ENCODE peak calls at places on chromosomes 1 and 21, in seven cellular contexts. Q is hepatocyte; O is PC-3; K is pancreas; S is heart right ventricle; M is CD4-positive, CD25-positive, alpha-beta regulatory T cell; Z is tibial nerve. T is an unnamed sample.

GRCh38 chr1:214493126-214493796 is 58.1 kb downstream of the PTPN14 start:
- DNase-seq in Q (no peak), O (no peak), K (no peak), S (no peak), M (no peak), Z (no peak), T (no peak)

GRCh38 chr1:235015291-235015990 is 113.2 kb downstream of the TOMM20 start:
- DNase-seq in Q (no peak), O (no peak), K (no peak), S (no peak), M (peak; percentile 50), Z (no peak), T (no peak)

GRCh38 chr1:21564521-21565095 is 55.4 kb downstream of the ALPL start:
- DNase-seq in Q (no peak), O (peak; percentile 4), K (no peak), S (no peak), M (no peak), Z (no peak), T (no peak)

GRCh38 chr1:178528963-178529355 is 16.1 kb downstream of the TEX35 start:
- DNase-seq in Q (no peak), O (no peak), K (no peak), S (no peak), M (no peak), Z (no peak), T (no peak)

GRCh38 chr1:161763522-161764098 is 2.5 kb upstream of the ATF6 start:
- DNase-seq in Q (peak; percentile 38), O (peak; percentile 81), K (no peak), S (no peak), M (peak; percentile 76), Z (no peak), T (no peak)

GRCh38 chr1:34378968-34379729 is 202.4 kb downstream of the C1orf94 start:
- DNase-seq in Q (peak; percentile 30), O (no peak), K (no peak), S (no peak), M (no peak), Z (no peak), T (no peak)

GRCh38 chr1:97006044-97006676 is 284.6 kb downstream of the PTBP2 start:
- DNase-seq in Q (peak; percentile 9), O (peak; percentile 14), K (no peak), S (peak; percentile 22), M (no peak), Z (no peak), T (peak; percentile 1)

GRCh38 chr21:34959607-34960006 is 89.5 kb downstream of the RUNX1 start:
- DNase-seq in Q (no peak), O (no peak), K (no peak), S (no peak), M (no peak), Z (no peak), T (no peak)

GRCh38 chr1:211891708-211892107 is 61.1 kb upstream of the LPGAT1 start:
- DNase-seq in Q (no peak), O (no peak), K (no peak), S (no peak), M (no peak), Z (no peak), T (no peak)

GRCh38 chr1:94069649-94070285 is 51.2 kb downstream of the ABCA4 start:
- DNase-seq in Q (no peak), O (peak; percentile 84), K (no peak), S (no peak), M (no peak), Z (no peak), T (no peak)

GRCh38 chr21:28216976-28217523 is 775.6 kb downstream of the LTN1 start:
- DNase-seq in Q (peak; percentile 17), O (peak; percentile 84), K (no peak), S (no peak), M (no peak), Z (no peak), T (no peak)

GRCh38 chr1:97092824-97093223 is 371.2 kb downstream of the PTBP2 start:
- DNase-seq in Q (no peak), O (no peak), K (no peak), S (no peak), M (no peak), Z (no peak), T (no peak)

GRCh38 chr21:32351428-32351827 is 41.4 kb downstream of the URB1 start:
- DNase-seq in Q (no peak), O (peak; percentile 9), K (no peak), S (no peak), M (no peak), Z (no peak), T (no peak)

DNA sequence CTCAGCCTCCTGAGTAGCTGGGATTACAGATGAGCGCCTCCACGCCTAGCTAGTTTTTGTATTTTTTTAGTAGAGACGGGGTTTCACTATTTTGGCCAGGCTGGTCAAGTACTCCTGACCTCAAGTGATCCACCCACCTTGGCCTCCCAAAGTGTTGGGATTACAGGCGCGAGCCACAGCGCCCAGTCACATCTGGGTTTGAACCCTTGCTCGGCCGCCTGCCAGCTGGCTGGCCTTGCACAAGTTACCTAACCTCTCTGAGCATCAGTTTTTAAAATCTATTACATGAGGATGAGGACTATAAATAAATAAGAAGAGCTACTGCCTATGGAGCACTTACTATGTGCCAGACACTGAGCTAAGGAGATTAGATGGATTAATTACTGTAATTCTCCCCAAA is 17.7 kb upstream of the PADI2 start:
- DNase-seq in Q (no peak), O (no peak), K (no peak), S (no peak), M (no peak), Z (no peak), T (no peak)
- H3K27ac ChIP-seq in Q (no peak overlapping the region), O (no peak overlapping the region), K (no peak overlapping the region), S (no peak overlapping the region), M (no peak overlapping the region), Z (no peak overlapping the region), T (no peak overlapping the region)

DNA sequence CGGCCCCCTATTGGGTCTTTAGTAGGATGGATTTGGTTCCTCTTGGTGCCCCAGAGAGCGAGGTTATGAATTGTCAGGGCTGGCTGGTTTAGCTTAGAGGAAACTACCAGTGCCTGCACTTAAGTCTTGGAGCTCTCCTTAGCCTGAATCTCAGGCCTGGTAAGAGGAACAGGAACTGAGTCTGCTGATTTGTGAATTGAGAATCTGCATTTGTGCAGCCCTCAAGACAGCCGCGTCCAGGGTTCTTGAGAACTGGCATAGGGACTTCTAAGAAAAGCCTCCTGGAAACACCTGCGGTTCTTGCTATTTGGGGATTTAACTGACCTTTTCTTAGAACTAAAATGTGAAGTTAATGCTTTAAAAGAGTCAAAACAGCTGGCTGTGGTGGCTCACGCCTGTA is 1.7 kb downstream of the NECAP2 start:
- DNase-seq in Q (no peak), O (no peak), K (no peak), S (no peak), M (peak; percentile 87), Z (no peak), T (no peak)
- H3K27ac ChIP-seq in Q (no peak overlapping the region), O (no peak overlapping the region), K (no peak overlapping the region), S (no peak overlapping the region), M (peak overlapping the region; percentile 99), Z (no peak overlapping the region), T (no peak overlapping the region)

GRCh38 chr21:45571641-45572040 is 29.4 kb upstream of the SLC19A1 start:
- DNase-seq in Q (no peak), O (no peak), K (no peak), S (no peak), M (no peak), Z (no peak), T (no peak)

GRCh38 chr21:45570826-45571601 is 28.8 kb upstream of the SLC19A1 start:
- DNase-seq in Q (no peak), O (no peak), K (no peak), S (no peak), M (no peak), Z (no peak), T (no peak)

GRCh38 chr21:45573452-45574035 is 31.3 kb upstream of the SLC19A1 start:
- DNase-seq in Q (no peak), O (no peak), K (no peak), S (no peak), M (no peak), Z (no peak), T (no peak)

GRCh38 chr21:45572783-45573451 is 30.7 kb upstream of the SLC19A1 start:
- DNase-seq in Q (no peak), O (no peak), K (no peak), S (no peak), M (no peak), Z (no peak), T (no peak)

GRCh38 chr21:45572231-45572630 is 30.0 kb upstream of the SLC19A1 start:
- DNase-seq in Q (no peak), O (no peak), K (no peak), S (no peak), M (no peak), Z (no peak), T (no peak)
- H3K27ac ChIP-seq in Q (no peak overlapping the region), O (no peak overlapping the region), K (no peak overlapping the region), S (no peak overlapping the region), M (no peak overlapping the region), Z (no peak overlapping the region), T (peak overlapping the region; percentile 36)

GRCh38 chr1:63949965-63950364 is 176.1 kb downstream of the ROR1 start:
- DNase-seq in Q (no peak), O (no peak), K (no peak), S (no peak), M (no peak), Z (peak; percentile 60), T (no peak)

GRCh38 chr1:63954187-63954586 is 180.4 kb downstream of the ROR1 start:
- DNase-seq in Q (no peak), O (no peak), K (no peak), S (no peak), M (no peak), Z (no peak), T (no peak)

GRCh38 chr1:63947904-63948303 is 174.1 kb downstream of the ROR1 start:
- DNase-seq in Q (no peak), O (no peak), K (no peak), S (no peak), M (no peak), Z (no peak), T (no peak)

GRCh38 chr1:63946866-63947491 is 173.2 kb downstream of the ROR1 start:
- DNase-seq in Q (no peak), O (peak; percentile 17), K (peak; percentile 75), S (peak; percentile 47), M (no peak), Z (no peak), T (no peak)

GRCh38 chr1:63951076-63951946 is 177.5 kb downstream of the ROR1 start:
- DNase-seq in Q (no peak), O (no peak), K (no peak), S (no peak), M (no peak), Z (no peak), T (no peak)
- H3K27ac ChIP-seq in Q (no peak overlapping the region), O (no peak overlapping the region), K (no peak overlapping the region), S (no peak overlapping the region), M (no peak overlapping the region), Z (no peak overlapping the region), T (no peak overlapping the region)

DNA sequence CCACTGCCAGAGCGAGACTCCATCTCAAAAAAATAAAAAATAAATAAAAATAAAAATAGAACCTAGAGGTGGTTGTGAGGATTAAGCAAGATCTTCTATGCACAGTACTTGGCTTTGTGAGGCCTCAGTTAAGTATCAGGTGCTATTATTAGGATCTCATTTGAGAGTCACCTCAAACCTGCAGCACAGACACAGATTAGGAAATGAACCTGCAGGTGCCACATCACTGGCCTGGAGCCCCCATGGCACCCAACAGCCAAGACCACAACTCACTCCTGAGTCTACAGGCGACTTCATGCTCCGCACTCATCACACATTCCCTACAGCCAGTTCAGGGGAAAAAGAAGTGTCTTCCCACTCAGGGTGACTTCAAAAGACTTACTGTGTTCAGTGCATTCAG is 176.8 kb downstream of the SLC45A1 start:
- DNase-seq in Q (no peak), O (no peak), K (no peak), S (no peak), M (no peak), Z (no peak), T (no peak)
- H3K27ac ChIP-seq in Q (no peak overlapping the region), O (no peak overlapping the region), K (no peak overlapping the region), S (no peak overlapping the region), M (no peak overlapping the region), Z (no peak overlapping the region), T (no peak overlapping the region)

T was measured in caudate nucleus.